ENCODE peak calls at places on chromosomes 3 and 15, in four cellular contexts. A, M, V and B are unnamed samples.

GRCh38 chr3:178967184-178967532 is 104.5 kb downstream of the ZMAT3 start:
- DNase-seq in M (no peak), A (peak), V (no peak), B (no peak)

GRCh38 chr3:152198655-152199054 is 70.1 kb upstream of the MBNL1 start:
- DNase-seq in V (no peak), A (peak), M (no peak), B (no peak)

GRCh38 chr15:91426412-91426811 is 326.4 kb downstream of the SV2B start:
- DNase-seq in M (no peak), V (no peak), A (no peak), B (no peak)

GRCh38 chr3:119660474-119661150 is at the start of gene POPDC2:
- DNase-seq in V (no peak), M (no peak), A (no peak), B (no peak)

GRCh38 chr15:66939016-66939415 is 126.4 kb upstream of the SMAD3 start:
- DNase-seq in A (no peak), V (no peak), M (peak), B (peak)

GRCh38 chr15:72110355-72110754 is 7.6 kb downstream of the MYO9A start:
- DNase-seq in M (no peak), A (no peak), V (no peak), B (no peak)

GRCh38 chr3:24583004-24583403 is 88.4 kb upstream of the THRB start:
- DNase-seq in A (no peak), M (no peak), V (no peak), B (no peak)

GRCh38 chr15:79640206-79640605 is 208.1 kb downstream of the MINAR1 start:
- DNase-seq in V (peak), A (no peak), M (no peak), B (no peak)

DNA sequence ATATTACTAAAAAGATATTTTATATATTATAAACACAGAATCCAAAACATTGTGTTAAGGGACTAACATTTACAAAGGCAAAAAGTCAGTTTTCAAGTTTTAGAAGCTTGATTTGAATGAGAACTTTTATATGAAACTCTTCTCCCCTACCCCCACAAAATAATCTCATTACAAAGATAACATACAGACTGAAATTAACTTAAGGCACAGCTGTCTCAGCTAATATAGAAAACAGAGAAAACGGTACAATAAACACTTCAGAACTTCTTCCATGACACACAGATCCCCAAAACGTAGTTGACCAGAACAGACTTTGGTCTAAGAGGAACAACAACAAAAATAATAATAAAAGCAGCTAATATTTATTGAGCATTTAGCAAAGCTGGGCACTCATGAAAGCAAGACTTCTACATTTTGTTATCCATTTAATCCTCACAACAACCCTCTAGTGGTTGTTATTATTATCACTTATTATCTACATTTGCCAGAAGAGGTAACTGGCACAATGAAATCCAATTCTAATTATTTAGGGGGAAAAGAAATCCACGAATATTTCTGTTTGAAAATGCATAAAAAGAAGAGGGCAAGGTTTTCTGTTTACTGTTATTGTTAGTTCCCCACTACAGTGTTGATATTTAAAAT is 68.1 kb downstream of the PFN2 start:
- DNase-seq in M (no peak), V (no peak), A (no peak), B (no peak)
- TF ChIP-seq CTCF in M (no peak), V (peak), A (no peak), B (no peak)

GRCh38 chr15:76191539-76192244 is 119.6 kb downstream of the ETFA start:
- DNase-seq in M (no peak), V (no peak), A (peak), B (no peak)
- TF ChIP-seq CTCF in M (no peak), V (no peak), A (no peak), B (no peak)

GRCh38 chr3:83460051-83460450 is 1498.7 kb upstream of the CADM2 start:
- DNase-seq in V (no peak), A (no peak), M (no peak), B (no peak)
- TF ChIP-seq CTCF in V (no peak), A (no peak), M (no peak), B (no peak)

GRCh38 chr3:139629033-139629432 is 48.7 kb downstream of the NMNAT3 start:
- DNase-seq in M (no peak), A (peak), V (no peak), B (no peak)
- TF ChIP-seq CTCF in M (no peak), A (peak), V (peak), B (no peak)